ENCODE peak calls at places on chromosomes 13 and 19, in seven cellular contexts. Y, I, D, F, M, T and H are unnamed samples.

GRCh38 chr13:98327326-98328314 is 150.6 kb upstream of the RNF113B start:
- DNase-seq in I (no peak), F (peak), Y (no peak), D (peak), T (no peak), M (no peak), H (no peak)

GRCh38 chr13:101520672-101521071 is 68.2 kb downstream of the ITGBL1 start:
- DNase-seq in M (no peak), D (peak), F (peak), I (peak), T (no peak), Y (no peak), H (no peak)

GRCh38 chr13:109412232-109412935 is 374.0 kb downstream of the IRS2 start:
- DNase-seq in F (no peak), I (no peak), T (no peak), Y (peak), D (no peak), M (no peak), H (peak)

GRCh38 chr19:48419158-48419920 is 25.9 kb downstream of the GRIN2D start:
- DNase-seq in M (peak), D (no peak), F (no peak), I (peak), Y (peak), T (no peak), H (no peak)

GRCh38 chr19:1400281-1401137 is 833 bp downstream of the GAMT start:
- DNase-seq in I (no peak), T (no peak), D (no peak), F (no peak), M (no peak), Y (peak), H (no peak)

GRCh38 chr19:15672580-15673175 is at the start of gene CYP4F12:
- DNase-seq in Y (peak), T (peak), I (peak), D (no peak), M (no peak), F (peak), H (no peak)

GRCh38 chr13:76014618-76015315 is 378.6 kb downstream of the LMO7 start:
- DNase-seq in F (peak), T (no peak), M (no peak), Y (no peak), D (no peak), I (no peak), H (no peak)

GRCh38 chr13:79297128-79297527 is 108.9 kb downstream of the RBM26 start:
- DNase-seq in M (no peak), F (no peak), I (no peak), T (no peak), Y (no peak), D (no peak), H (no peak)

GRCh38 chr19:40575326-40575725 is 1.3 kb upstream of the SHKBP1 start:
- DNase-seq in F (no peak), M (no peak), Y (no peak), D (no peak), T (no peak), I (no peak), H (no peak)

GRCh38 chr13:43023244-43023931 is at the start of gene DNAJC15:
- DNase-seq in Y (peak), I (peak), T (peak), D (peak), F (peak), M (peak), H (peak)

GRCh38 chr19:34254552-34255432 is at the start of gene GARRE1:
- DNase-seq in T (no peak), D (no peak), I (peak), M (peak), Y (peak), F (no peak), H (peak)

GRCh38 chr13:75417006-75417384 is 65.0 kb downstream of the TBC1D4 start:
- DNase-seq in F (no peak), M (no peak), Y (no peak), T (no peak), I (no peak), D (no peak), H (no peak)

GRCh38 chr13:40170091-40170490 is 496.4 kb downstream of the FOXO1 start:
- DNase-seq in I (no peak), Y (no peak), D (no peak), T (no peak), F (no peak), M (no peak), H (no peak)

GRCh38 chr13:93824286-93824685 is 597.7 kb downstream of the GPC6 start:
- DNase-seq in M (no peak), Y (no peak), D (no peak), T (no peak), I (no peak), F (no peak), H (no peak)

GRCh38 chr13:113216165-113217056 is 7.0 kb downstream of the CUL4A start:
- DNase-seq in I (no peak), M (no peak), D (no peak), T (no peak), F (peak), Y (peak), H (no peak)

GRCh38 chr13:110874508-110874960 is 40.3 kb downstream of the ANKRD10 start:
- DNase-seq in M (no peak), I (peak), F (peak), D (no peak), Y (peak), T (peak), H (peak)

GRCh38 chr19:46887240-46887782 is 26.5 kb downstream of the ARHGAP35 start:
- DNase-seq in F (peak), M (no peak), Y (no peak), T (no peak), D (no peak), I (no peak), H (no peak)

GRCh38 chr19:3710265-3710812 is 2.2 kb downstream of the TJP3 start:
- DNase-seq in D (no peak), I (no peak), F (peak), T (peak), Y (peak), M (no peak), H (no peak)

GRCh38 chr19:56155124-56155687 is 14.1 kb downstream of the ZNF444 start:
- DNase-seq in Y (no peak), T (no peak), I (peak), F (no peak), M (no peak), D (no peak), H (no peak)

GRCh38 chr13:71864981-71865857 is 1.8 kb downstream of the DACH1 start:
- DNase-seq in D (no peak), F (no peak), T (peak), Y (peak), M (no peak), I (peak), H (peak)

GRCh38 chr13:84297246-84297645 is 415.0 kb upstream of the SLITRK1 start:
- DNase-seq in I (no peak), M (no peak), F (peak), Y (no peak), D (no peak), T (no peak), H (no peak)

GRCh38 chr13:75180805-75181455 is 301.0 kb downstream of the TBC1D4 start:
- DNase-seq in D (no peak), Y (no peak), T (no peak), I (no peak), F (peak), M (no peak), H (no peak)

GRCh38 chr13:50219743-50220142 is 204.5 kb downstream of the KCNRG start:
- DNase-seq in M (no peak), D (no peak), F (no peak), T (no peak), I (no peak), Y (no peak), H (no peak)

GRCh38 chr13:24870380-24870760 is 106.4 kb downstream of the RNF17 start:
- DNase-seq in Y (no peak), F (no peak), D (no peak), I (no peak), M (no peak), T (no peak), H (no peak)